ENCODE peak calls at places on chromosomes 2 and 18, in six cellular contexts. One of them, this sample, is unnamed.

GRCh38 chr2:179193759-179194394 is 70.8 kb downstream of the SESTD1 start:
- DNase-seq in GM12878: no peak
- DNase-seq in HepG2: peak
- DNase-seq in K562: no peak
- DNase-seq in SK-N-SH: no peak
- DNase-seq in H1: no peak
- DNase-seq in this sample: no peak

GRCh38 chr18:13246591-13246990 is 28.0 kb downstream of the LDLRAD4 start:
- DNase-seq in HepG2: no peak
- DNase-seq in GM12878: no peak
- DNase-seq in K562: no peak
- DNase-seq in SK-N-SH: no peak
- DNase-seq in H1: no peak
- DNase-seq in this sample: no peak

GRCh38 chr18:12059334-12060181 is 34.1 kb upstream of the ANKRD62 start:
- DNase-seq in HepG2: no peak
- DNase-seq in GM12878: no peak
- DNase-seq in H1: no peak
- DNase-seq in K562: no peak
- DNase-seq in SK-N-SH: peak
- DNase-seq in this sample: no peak

GRCh38 chr2:45697190-45697589 is 45.7 kb downstream of the PRKCE start:
- DNase-seq in H1: no peak
- DNase-seq in SK-N-SH: no peak
- DNase-seq in K562: no peak
- DNase-seq in GM12878: no peak
- DNase-seq in HepG2: no peak
- DNase-seq in this sample: no peak

GRCh38 chr18:52903858-52904257 is 563.9 kb downstream of the DCC start:
- DNase-seq in GM12878: no peak
- DNase-seq in H1: peak
- DNase-seq in SK-N-SH: peak
- DNase-seq in K562: no peak
- DNase-seq in HepG2: peak
- DNase-seq in this sample: no peak

GRCh38 chr2:9885036-9885684 is 41.9 kb downstream of the TAF1B start:
- DNase-seq in HepG2: no peak
- DNase-seq in H1: no peak
- DNase-seq in SK-N-SH: no peak
- DNase-seq in K562: no peak
- DNase-seq in GM12878: no peak
- DNase-seq in this sample: no peak

GRCh38 chr2:200483729-200484198 is 26.1 kb downstream of the KCTD18 start:
- DNase-seq in SK-N-SH: peak
- DNase-seq in GM12878: no peak
- DNase-seq in HepG2: peak
- DNase-seq in K562: peak
- DNase-seq in H1: peak
- DNase-seq in this sample: peak

GRCh38 chr2:238653436-238654109 is 194.3 kb upstream of the TWIST2 start:
- DNase-seq in SK-N-SH: no peak
- DNase-seq in H1: peak
- DNase-seq in GM12878: no peak
- DNase-seq in K562: no peak
- DNase-seq in HepG2: no peak
- DNase-seq in this sample: no peak

GRCh38 chr2:79981316-79981715 is 323.2 kb downstream of the LRRTM1 start:
- DNase-seq in H1: no peak
- DNase-seq in GM12878: no peak
- DNase-seq in HepG2: no peak
- DNase-seq in SK-N-SH: no peak
- DNase-seq in K562: no peak
- DNase-seq in this sample: no peak

GRCh38 chr2:59032469-59032868 is 791.3 kb upstream of the FANCL start:
- DNase-seq in HepG2: no peak
- DNase-seq in H1: no peak
- DNase-seq in K562: no peak
- DNase-seq in GM12878: no peak
- DNase-seq in SK-N-SH: no peak
- DNase-seq in this sample: no peak

GRCh38 chr2:173997779-173998178 is 32.6 kb upstream of the SP3 start:
- DNase-seq in GM12878: no peak
- DNase-seq in SK-N-SH: no peak
- DNase-seq in K562: no peak
- DNase-seq in H1: no peak
- DNase-seq in HepG2: no peak
- DNase-seq in this sample: no peak
- H3K27ac ChIP-seq in GM12878: no peak
- H3K27ac ChIP-seq in SK-N-SH: no peak
- H3K27ac ChIP-seq in K562: no peak
- H3K27ac ChIP-seq in H1: no peak
- H3K27ac ChIP-seq in HepG2: no peak
- H3K27ac ChIP-seq in this sample: peak

GRCh38 chr2:75998451-75998850 is 287.7 kb upstream of the GCFC2 start:
- DNase-seq in HepG2: no peak
- DNase-seq in K562: no peak
- DNase-seq in GM12878: no peak
- DNase-seq in SK-N-SH: no peak
- DNase-seq in H1: no peak
- DNase-seq in this sample: no peak
- TF ChIP-seq GABPA in HepG2: no peak
- TF ChIP-seq GABPA in K562: no peak
- TF ChIP-seq GABPA in GM12878: no peak
- TF ChIP-seq GABPA in SK-N-SH: no peak
- TF ChIP-seq GABPA in H1: no peak
- TF ChIP-seq GABPA in this sample: no peak

DNA sequence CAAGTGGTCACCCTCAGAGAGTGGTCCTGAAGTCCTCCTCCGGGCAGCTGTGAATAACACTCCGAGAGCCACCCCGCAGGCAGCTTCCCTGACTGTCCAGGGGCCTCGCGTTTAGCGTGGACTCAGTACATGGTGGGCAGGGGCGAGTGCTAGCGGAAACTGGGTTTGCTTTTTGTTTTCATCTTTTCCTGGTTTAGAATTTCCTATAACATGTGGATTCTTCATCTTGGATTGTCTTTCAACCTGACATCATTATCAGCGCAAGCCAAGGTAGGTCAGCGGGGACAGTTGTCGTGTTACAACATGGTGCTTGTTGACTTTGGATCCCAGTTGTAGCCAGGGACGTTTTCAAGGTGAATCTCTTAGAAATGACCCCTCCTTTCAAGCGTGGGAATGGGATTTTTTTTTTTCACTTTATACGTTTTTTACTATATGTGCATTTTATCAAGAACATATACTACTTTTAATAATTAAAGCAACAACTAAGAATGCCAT is 20.9 kb downstream of the RMC1 start:
- DNase-seq in K562: no peak
- DNase-seq in HepG2: no peak
- DNase-seq in H1: no peak
- DNase-seq in GM12878: no peak
- DNase-seq in SK-N-SH: no peak
- DNase-seq in this sample: no peak
- H3K27ac ChIP-seq in K562: no peak
- H3K27ac ChIP-seq in HepG2: no peak
- H3K27ac ChIP-seq in H1: no peak
- H3K27ac ChIP-seq in GM12878: peak
- H3K27ac ChIP-seq in SK-N-SH: no peak
- H3K27ac ChIP-seq in this sample: no peak

DNA sequence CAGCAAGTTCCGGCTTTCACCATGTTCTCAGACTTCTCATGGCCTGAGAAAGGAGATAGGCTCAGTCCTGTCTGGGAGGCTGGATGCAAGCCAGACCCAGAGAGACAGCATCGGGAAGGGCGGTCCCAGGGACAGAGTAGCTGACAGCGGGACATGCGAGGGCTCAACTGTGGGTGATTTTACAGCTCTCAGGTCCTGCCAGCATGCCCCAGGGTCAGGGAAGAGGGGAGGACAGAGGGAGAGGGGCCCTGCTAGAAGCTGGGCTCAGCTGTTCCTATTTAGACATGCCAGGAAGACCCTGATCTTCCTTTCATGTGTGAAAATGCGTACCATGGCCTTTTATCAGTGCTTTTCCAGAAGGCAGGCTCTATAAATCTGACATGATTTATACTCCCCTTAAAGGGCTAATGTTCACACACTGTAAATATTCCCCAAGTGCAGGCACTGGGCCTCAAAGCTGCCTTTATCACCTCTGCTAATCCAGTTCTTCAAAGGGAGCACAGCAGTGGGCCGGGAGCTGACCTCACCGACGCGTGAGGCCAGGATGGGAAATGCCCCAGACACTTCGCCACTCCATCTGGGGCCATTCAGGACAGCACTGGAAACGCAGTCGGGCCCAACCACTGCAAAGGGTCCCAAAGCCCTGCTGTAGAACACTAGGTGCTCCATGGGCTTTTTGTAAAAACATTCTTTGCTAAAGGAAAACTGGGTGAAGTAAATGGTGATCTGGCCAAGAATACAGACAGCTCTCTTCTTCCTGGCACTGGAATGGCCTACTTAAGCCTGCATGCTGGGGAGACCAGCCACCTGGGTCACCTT is 96.1 kb upstream of the LMAN1 start:
- DNase-seq in K562: no peak
- DNase-seq in H1: no peak
- DNase-seq in HepG2: no peak
- DNase-seq in GM12878: no peak
- DNase-seq in SK-N-SH: peak
- DNase-seq in this sample: no peak
- TF ChIP-seq GABPA in K562: no peak
- TF ChIP-seq GABPA in H1: no peak
- TF ChIP-seq GABPA in HepG2: no peak
- TF ChIP-seq GABPA in GM12878: no peak
- TF ChIP-seq GABPA in SK-N-SH: no peak
- TF ChIP-seq GABPA in this sample: no peak

GRCh38 chr2:96762529-96763253 is 2.0 kb downstream of the CNNM4 start:
- DNase-seq in HepG2: no peak
- DNase-seq in H1: peak
- DNase-seq in GM12878: no peak
- DNase-seq in K562: no peak
- DNase-seq in SK-N-SH: no peak
- DNase-seq in this sample: no peak
- H3K27ac ChIP-seq in HepG2: peak
- H3K27ac ChIP-seq in H1: peak
- H3K27ac ChIP-seq in GM12878: peak
- H3K27ac ChIP-seq in K562: no peak
- H3K27ac ChIP-seq in SK-N-SH: no peak
- H3K27ac ChIP-seq in this sample: no peak

GRCh38 chr2:24858996-24859395 is 61.0 kb downstream of the ADCY3 start:
- DNase-seq in H1: no peak
- DNase-seq in GM12878: no peak
- DNase-seq in K562: no peak
- DNase-seq in SK-N-SH: no peak
- DNase-seq in HepG2: no peak
- DNase-seq in this sample: no peak

GRCh38 chr2:24861500-24861899 is 58.5 kb downstream of the ADCY3 start:
- DNase-seq in SK-N-SH: no peak
- DNase-seq in K562: no peak
- DNase-seq in HepG2: no peak
- DNase-seq in GM12878: no peak
- DNase-seq in H1: no peak
- DNase-seq in this sample: no peak

GRCh38 chr2:24860631-24861030 is 59.4 kb downstream of the ADCY3 start:
- DNase-seq in SK-N-SH: no peak
- DNase-seq in HepG2: no peak
- DNase-seq in H1: no peak
- DNase-seq in K562: no peak
- DNase-seq in GM12878: no peak
- DNase-seq in this sample: no peak

GRCh38 chr2:24857741-24858140 is 62.3 kb downstream of the ADCY3 start:
- DNase-seq in HepG2: no peak
- DNase-seq in H1: no peak
- DNase-seq in GM12878: no peak
- DNase-seq in K562: no peak
- DNase-seq in SK-N-SH: no peak
- DNase-seq in this sample: no peak

GRCh38 chr2:24859968-24860600 is 60.0 kb downstream of the ADCY3 start:
- DNase-seq in SK-N-SH: no peak
- DNase-seq in H1: no peak
- DNase-seq in GM12878: no peak
- DNase-seq in HepG2: no peak
- DNase-seq in K562: no peak
- DNase-seq in this sample: no peak
- TF ChIP-seq GABPA in SK-N-SH: no peak
- TF ChIP-seq GABPA in H1: no peak
- TF ChIP-seq GABPA in GM12878: no peak
- TF ChIP-seq GABPA in HepG2: no peak
- TF ChIP-seq GABPA in K562: no peak
- TF ChIP-seq GABPA in this sample: no peak

GRCh38 chr2:170717599-170717963 is 2.4 kb downstream of the SP5 start:
- DNase-seq in HepG2: no peak
- DNase-seq in GM12878: no peak
- DNase-seq in SK-N-SH: no peak
- DNase-seq in H1: no peak
- DNase-seq in K562: no peak
- DNase-seq in this sample: no peak
- H3K27ac ChIP-seq in HepG2: peak
- H3K27ac ChIP-seq in GM12878: no peak
- H3K27ac ChIP-seq in SK-N-SH: no peak
- H3K27ac ChIP-seq in H1: no peak
- H3K27ac ChIP-seq in K562: no peak
- H3K27ac ChIP-seq in this sample: no peak

DNA sequence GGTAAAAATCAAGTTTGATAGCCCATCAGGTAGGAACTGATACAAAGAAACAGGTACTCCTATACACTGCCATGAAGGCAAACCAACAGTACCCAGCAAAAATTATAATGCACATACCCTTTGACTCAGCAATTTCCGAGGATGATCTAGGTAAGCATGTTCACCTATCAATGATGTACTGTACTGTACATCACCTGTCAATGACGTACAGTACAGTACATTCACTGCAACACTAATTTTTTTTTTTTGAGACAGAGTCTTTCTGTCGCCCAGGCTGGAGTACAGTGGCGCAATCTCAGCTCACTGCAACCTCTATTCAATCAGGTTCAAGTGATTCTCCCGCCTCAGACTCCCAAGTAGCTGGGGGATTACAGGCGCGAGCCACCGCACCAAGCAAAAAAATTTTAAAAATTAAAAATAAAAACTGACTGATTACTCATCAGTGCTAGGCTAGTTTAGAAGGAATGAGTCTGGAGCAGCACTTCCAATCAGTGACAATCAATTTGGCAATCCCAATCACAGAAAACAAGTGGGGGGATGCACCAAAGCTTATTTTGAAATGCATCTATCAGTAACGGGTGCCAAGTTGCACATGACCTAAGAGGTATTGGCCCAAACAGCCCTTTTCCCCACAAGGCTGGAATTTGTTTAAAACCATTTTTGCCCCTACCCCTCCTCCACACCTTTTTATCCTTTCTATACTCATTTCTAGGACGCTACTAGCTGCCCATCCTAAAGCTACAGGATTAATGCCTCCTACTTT is 8.2 kb downstream of the SRSF7 start:
- DNase-seq in HepG2: no peak
- DNase-seq in K562: no peak
- DNase-seq in SK-N-SH: no peak
- DNase-seq in GM12878: no peak
- DNase-seq in H1: no peak
- DNase-seq in this sample: no peak
- TF ChIP-seq GABPA in HepG2: no peak
- TF ChIP-seq GABPA in K562: no peak
- TF ChIP-seq GABPA in SK-N-SH: no peak
- TF ChIP-seq GABPA in GM12878: no peak
- TF ChIP-seq GABPA in H1: no peak
- TF ChIP-seq GABPA in this sample: no peak

This sample was measured in HL-60.